ENCODE peak calls at places on chromosomes 16 and 17, in nine cellular contexts. Q, O, X, P, U, C, T, E and G are unnamed samples.

GRCh38 chr17:32833076-32833475 is 43.8 kb downstream of the MYO1D start:
- DNase-seq in T (no peak), C (no peak), X (no peak), Q (no peak), U (no peak), E (no peak), P (no peak), O (no peak), G (peak; percentile 36)

GRCh38 chr17:81346908-81347349 is 48.3 kb upstream of the BAHCC1 start:
- DNase-seq in Q (no peak), U (no peak), P (no peak), X (no peak), O (no peak), C (no peak), T (no peak), E (no peak), G (no peak)

GRCh38 chr16:3256146-3256875 is at the start of gene MEFV:
- DNase-seq in O (no peak), Q (no peak), C (no peak), X (peak; percentile 9), P (no peak), E (no peak), T (no peak), U (no peak), G (no peak)

GRCh38 chr17:2232244-2232638 is 71.3 kb downstream of the SMG6 start:
- DNase-seq in C (peak; percentile 56), Q (no peak), P (no peak), X (no peak), E (no peak), O (no peak), T (no peak), U (no peak), G (no peak)

GRCh38 chr17:59842901-59843652 is 49.7 kb downstream of the TUBD1 start:
- DNase-seq in T (no peak), Q (no peak), X (peak; percentile 76), P (no peak), C (peak; percentile 65), U (peak; percentile 74), O (no peak), E (peak; percentile 62), G (peak; percentile 44)

GRCh38 chr16:15493416-15494181 is 59.2 kb downstream of the BMERB1 start:
- DNase-seq in U (no peak), P (no peak), Q (no peak), X (no peak), O (no peak), C (peak; percentile 48), E (no peak), T (peak; percentile 69), G (no peak)

GRCh38 chr16:47016700-47017133 is 43.2 kb upstream of the DNAJA2 start:
- DNase-seq in U (no peak), E (no peak), C (no peak), Q (no peak), O (no peak), P (no peak), X (no peak), T (no peak), G (no peak)

GRCh38 chr17:977163-977562 is 2.4 kb downstream of the NXN start:
- DNase-seq in E (no peak), X (no peak), U (no peak), C (no peak), Q (no peak), T (no peak), P (no peak), O (no peak), G (no peak)

GRCh38 chr16:82843606-82844271 is 217.0 kb downstream of the CDH13 start:
- DNase-seq in T (no peak), C (no peak), X (no peak), P (no peak), E (no peak), U (no peak), Q (no peak), O (no peak), G (no peak)

GRCh38 chr17:29723283-29724047 is 100.8 kb upstream of the CORO6 start:
- DNase-seq in P (no peak), X (no peak), Q (no peak), O (no peak), E (no peak), U (no peak), T (no peak), C (no peak), G (peak; percentile 17)

GRCh38 chr16:21150375-21151001 is at the start of gene DNAH3:
- DNase-seq in C (no peak), O (no peak), U (no peak), T (no peak), E (peak; percentile 76), Q (no peak), P (no peak), X (peak; percentile 23), G (no peak)

GRCh38 chr17:37711113-37711512 is 33.7 kb downstream of the HNF1B start:
- DNase-seq in Q (no peak), O (no peak), U (no peak), C (no peak), X (no peak), P (no peak), E (no peak), T (no peak), G (no peak)

GRCh38 chr17:18256776-18257175 is 1.8 kb downstream of the FLII start:
- DNase-seq in T (no peak), P (no peak), O (no peak), Q (no peak), C (no peak), U (no peak), E (no peak), X (no peak), G (no peak)

GRCh38 chr17:48728232-48729231 is at the start of gene HOXB13:
- DNase-seq in X (peak; percentile 73), E (no peak), U (peak; percentile 37), O (no peak), C (no peak), Q (peak; percentile 85), T (no peak), P (peak; percentile 43), G (peak; percentile 7)
- TF ChIP-seq POLR2A in X (peak; percentile 54), E (no peak), U (no peak), O (no peak), C (no peak), Q (no peak), T (no peak), P (no peak), G (no peak)

DNA sequence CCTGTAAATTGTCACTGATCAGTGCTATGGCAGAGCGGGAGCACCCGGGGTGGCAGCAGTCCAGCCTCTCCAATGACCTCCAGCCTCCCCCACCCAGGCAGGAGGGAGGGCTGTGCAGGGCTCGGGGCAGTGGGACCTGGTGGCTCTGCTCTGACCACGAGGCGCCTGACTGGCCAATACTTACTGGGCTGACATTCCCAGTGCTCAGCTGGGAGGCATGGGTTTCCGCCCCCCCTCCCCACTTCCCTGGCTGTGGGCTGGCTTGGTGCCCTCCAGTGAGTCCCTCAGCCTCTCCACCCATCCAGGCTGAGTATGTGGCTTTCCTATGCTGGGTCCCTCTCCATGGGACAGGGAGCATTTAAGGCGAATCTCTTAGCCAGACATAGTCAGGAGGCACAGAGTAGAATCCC is 2.7 kb downstream of the SOCS3 start:
- DNase-seq in T (no peak), U (no peak), O (peak; percentile 65), Q (peak; percentile 68), P (peak; percentile 26), C (peak; percentile 78), X (no peak), E (no peak), G (no peak)
- TF ChIP-seq POLR2A in T (no peak), U (no peak), O (no peak), Q (peak; percentile 21), P (no peak), C (no peak), X (no peak), E (peak; percentile 12), G (no peak)

DNA sequence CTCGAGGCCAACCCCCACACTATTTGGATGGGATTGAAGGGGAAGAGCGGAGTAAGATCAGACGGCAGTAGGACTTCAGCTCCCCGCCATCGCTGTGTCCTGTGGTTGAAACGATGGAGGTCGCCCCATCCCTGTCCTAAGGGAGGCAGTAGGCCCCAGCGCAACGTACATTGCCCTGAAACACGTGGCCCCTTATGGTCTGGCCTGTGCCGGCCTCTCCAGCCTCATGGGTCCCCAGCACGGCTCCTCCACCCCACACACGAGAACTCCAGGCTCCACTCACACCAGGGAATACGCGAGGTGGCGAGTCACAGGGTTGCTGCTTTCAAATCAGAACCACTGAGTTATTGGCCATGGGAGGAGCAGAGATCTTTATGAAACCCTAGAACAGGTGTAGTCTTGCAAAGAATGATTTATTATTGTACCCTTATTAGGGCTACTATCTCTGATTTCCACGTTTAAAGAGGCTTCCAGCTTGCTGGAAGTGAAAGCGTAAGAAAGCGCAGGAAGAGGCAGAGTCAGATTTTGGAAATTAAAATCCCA is 669 bp upstream of the DCTPP1 start:
- DNase-seq in Q (no peak), O (peak; percentile 23), P (no peak), C (no peak), T (no peak), U (no peak), E (no peak), X (no peak), G (no peak)
- TF ChIP-seq POLR2A in Q (no peak), O (no peak), P (no peak), C (no peak), T (no peak), U (no peak), E (no peak), X (no peak), G (no peak)

GRCh38 chr17:42193216-42194132 is 820 bp downstream of the GHDC start:
- DNase-seq in Q (no peak), E (no peak), X (no peak), C (no peak), T (no peak), U (no peak), P (no peak), O (no peak), G (no peak)

GRCh38 chr17:42197564-42198156 is 3.4 kb upstream of the GHDC start:
- DNase-seq in E (no peak), O (no peak), Q (no peak), P (no peak), T (no peak), U (no peak), X (no peak), C (no peak), G (no peak)

GRCh38 chr17:42191209-42191608 is 3.1 kb downstream of the GHDC start:
- DNase-seq in T (no peak), P (no peak), X (no peak), C (no peak), Q (no peak), O (no peak), U (no peak), E (no peak), G (no peak)

GRCh38 chr17:42192189-42193126 is 1.8 kb downstream of the GHDC start:
- DNase-seq in T (no peak), X (no peak), C (no peak), U (no peak), O (no peak), Q (no peak), E (no peak), P (no peak), G (no peak)

DNA sequence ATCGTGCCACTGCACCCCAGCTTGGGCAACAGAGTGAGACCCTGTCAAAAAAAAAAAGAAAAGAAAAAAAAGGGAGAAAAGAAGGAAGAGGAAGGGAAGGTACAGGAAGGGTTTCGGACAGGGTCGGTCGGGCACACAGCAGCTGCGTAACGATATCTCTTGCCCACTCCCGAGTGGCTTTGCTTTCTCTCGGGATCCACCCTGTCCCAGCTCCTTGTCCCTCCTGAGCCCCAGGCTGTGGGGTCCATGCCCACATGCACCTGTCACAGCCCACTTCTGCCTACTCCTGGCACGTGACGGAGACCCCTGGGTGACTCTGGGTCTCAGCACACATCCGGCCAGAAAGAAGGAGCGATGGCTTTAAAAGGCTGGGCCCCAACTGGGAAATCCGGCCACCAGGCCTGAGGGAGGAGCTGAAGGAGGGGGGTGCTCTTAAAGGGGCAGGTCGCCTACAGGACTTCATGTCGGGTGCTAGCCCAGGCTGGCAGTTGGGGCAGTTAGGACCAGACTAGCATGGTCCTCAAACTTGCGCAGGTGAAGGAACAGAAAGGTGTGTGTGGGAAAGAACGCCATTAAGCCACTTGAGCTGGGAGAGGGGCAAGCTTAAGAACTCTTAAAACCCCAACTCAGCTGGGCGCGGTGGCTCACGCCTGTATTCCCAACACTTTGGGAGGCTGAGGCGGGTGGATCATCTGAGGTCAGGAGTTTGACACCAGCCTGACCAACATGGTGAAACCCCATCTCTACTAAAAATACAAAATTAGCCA is at the start of gene GHDC:
- DNase-seq in U (peak; percentile 86), P (peak; percentile 95), C (peak; percentile 92), X (peak; percentile 92), Q (peak; percentile 86), O (peak; percentile 86), T (peak; percentile 88), E (peak; percentile 72), G (peak; percentile 85)
- TF ChIP-seq POLR2A in U (no peak), P (no peak), C (peak; percentile 44), X (no peak), Q (no peak), O (no peak), T (no peak), E (no peak), G (no peak)